ENCODE peak calls at places on chromosomes 12 and 14, in nine cellular contexts. E, C, S, V, M, A, X, R and F are unnamed samples. For H3K36me3, the result is how much of the 10 kb centered on the place peaks cover.

GRCh38 chr12:88036368-88036965 is 7.3 kb upstream of the C12orf50 start:
- DNase-seq in M (no peak), R (peak), V (peak), A (no peak), S (no peak), C (peak), E (no peak), X (no peak), F (no peak)

GRCh38 chr12:107590369-107591094 is 95.1 kb upstream of the PWP1 start:
- DNase-seq in C (no peak), E (no peak), A (no peak), R (no peak), S (no peak), V (no peak), X (no peak), M (no peak), F (no peak)

GRCh38 chr14:95302667-95303066 is 17.0 kb downstream of the CLMN start:
- DNase-seq in R (no peak), E (no peak), M (no peak), S (no peak), A (no peak), X (no peak), C (no peak), V (no peak), F (no peak)

GRCh38 chr14:84959796-84960515 is 570.0 kb upstream of the FLRT2 start:
- DNase-seq in M (no peak), A (no peak), R (no peak), S (no peak), V (no peak), E (no peak), C (no peak), X (no peak), F (no peak)

GRCh38 chr14:90513151-90514014 is 116.6 kb downstream of the CALM1 start:
- DNase-seq in E (peak), S (peak), C (no peak), A (peak), X (no peak), M (no peak), R (peak), V (peak), F (peak)

GRCh38 chr12:76455582-76456345 is 103.8 kb downstream of the OSBPL8 start:
- DNase-seq in A (no peak), V (peak), C (peak), S (no peak), R (peak), X (peak), M (peak), E (no peak), F (no peak)

GRCh38 chr12:6285532-6286306 is 24.8 kb upstream of the PLEKHG6 start:
- DNase-seq in R (peak), A (no peak), V (no peak), S (no peak), C (no peak), E (no peak), M (no peak), X (no peak), F (no peak)

GRCh38 chr12:40730281-40730680 is 38.0 kb downstream of the CNTN1 start:
- DNase-seq in S (no peak), V (no peak), M (no peak), A (no peak), C (no peak), X (no peak), R (no peak), E (no peak), F (no peak)

GRCh38 chr14:76834296-76834695 is 8.1 kb downstream of the LRRC74A start:
- DNase-seq in S (no peak), X (no peak), A (no peak), V (peak), R (no peak), M (no peak), C (no peak), E (no peak), F (no peak)
- H3K27ac ChIP-seq in S (no peak), X (no peak), A (no peak), V (no peak), R (no peak), M (no peak), C (no peak), E (no peak), F (no peak)

DNA sequence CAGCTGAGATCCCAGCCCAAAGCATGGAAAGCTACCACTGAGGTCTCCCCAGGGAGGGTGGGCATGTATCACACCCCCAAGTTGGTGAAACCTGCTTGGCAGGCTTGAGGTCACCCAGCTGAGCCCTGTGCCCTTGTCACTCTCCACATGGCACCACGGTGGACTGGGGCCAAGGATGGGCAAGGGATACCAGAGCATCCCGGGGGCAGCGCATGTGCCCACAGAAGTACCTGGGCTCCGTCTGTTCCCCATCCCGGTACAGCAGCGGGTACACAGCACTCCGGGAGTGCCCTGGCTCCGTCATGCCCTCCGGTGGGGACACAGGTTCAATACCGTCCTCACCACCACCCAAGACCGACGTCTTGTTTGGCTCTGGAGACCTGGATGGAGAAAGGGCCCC is 38.0 kb downstream of the RFLNA start:
- DNase-seq in X (no peak), R (no peak), A (no peak), E (no peak), C (no peak), M (no peak), S (no peak), V (no peak), F (no peak)
- H3K36me3 ChIP-seq in X (under half), R (under half), A (half or more), E (under half), C (half or more), M (under half), S (half or more), V (half or more), F (under half)

GRCh38 chr14:80805136-80805535 is 136.4 kb downstream of the CEP128 start:
- DNase-seq in M (no peak), A (no peak), C (peak), V (no peak), E (no peak), X (no peak), R (peak), S (no peak), F (no peak)
- H3K4me3 ChIP-seq in M (no peak), A (no peak), C (no peak), V (no peak), E (no peak), X (no peak), R (no peak), S (no peak), F (no peak)

GRCh38 chr12:116046039-116046438 is 231.5 kb downstream of the MED13L start:
- DNase-seq in V (no peak), C (no peak), R (no peak), S (no peak), E (no peak), X (no peak), A (no peak), M (no peak), F (no peak)

GRCh38 chr12:116045158-116045557 is 232.3 kb downstream of the MED13L start:
- DNase-seq in M (no peak), V (no peak), E (no peak), A (no peak), S (no peak), R (no peak), X (no peak), C (no peak), F (no peak)

GRCh38 chr12:116043673-116044072 is 233.8 kb downstream of the MED13L start:
- DNase-seq in E (no peak), A (no peak), S (no peak), X (no peak), M (no peak), R (no peak), C (no peak), V (no peak), F (no peak)

GRCh38 chr12:116040412-116040811 is 237.1 kb downstream of the MED13L start:
- DNase-seq in V (no peak), X (no peak), S (no peak), M (no peak), R (peak), A (no peak), E (no peak), C (peak), F (no peak)

GRCh38 chr12:116044181-116044580 is 233.3 kb downstream of the MED13L start:
- DNase-seq in V (no peak), A (no peak), X (no peak), R (peak), M (no peak), E (no peak), C (peak), S (no peak), F (no peak)
- H3K27ac ChIP-seq in V (no peak), A (no peak), X (no peak), R (no peak), M (no peak), E (no peak), C (no peak), S (no peak), F (no peak)

GRCh38 chr12:111677186-111677585 is 8.6 kb downstream of the BRAP start:
- DNase-seq in S (no peak), M (no peak), V (no peak), X (no peak), C (no peak), A (no peak), E (no peak), R (no peak), F (no peak)
- H3K36me3 ChIP-seq in S (half or more), M (under half), V (under half), X (under half), C (under half), A (half or more), E (under half), R (under half), F (under half)

GRCh38 chr12:124921200-124922008 is 7.0 kb upstream of the UBC start:
- DNase-seq in M (no peak), C (peak), R (peak), S (peak), E (peak), V (peak), A (peak), X (peak), F (peak)

GRCh38 chr12:124917135-124917840 is 2.8 kb upstream of the UBC start:
- DNase-seq in S (peak), C (peak), V (peak), X (peak), E (peak), M (peak), R (peak), A (peak), F (peak)

GRCh38 chr12:124917841-124918621 is 3.6 kb upstream of the UBC start:
- DNase-seq in E (no peak), S (no peak), C (no peak), V (peak), A (peak), X (no peak), M (no peak), R (peak), F (peak)

GRCh38 chr12:124919646-124920352 is 5.3 kb upstream of the UBC start:
- DNase-seq in M (no peak), C (peak), V (peak), R (peak), S (no peak), A (no peak), X (peak), E (no peak), F (peak)

GRCh38 chr12:124920353-124920935 is 6.0 kb upstream of the UBC start:
- DNase-seq in S (no peak), C (no peak), E (no peak), R (no peak), V (no peak), A (no peak), X (no peak), M (no peak), F (peak)
- H3K4me3 ChIP-seq in S (no peak), C (no peak), E (no peak), R (no peak), V (peak), A (no peak), X (peak), M (peak), F (no peak)

DNA sequence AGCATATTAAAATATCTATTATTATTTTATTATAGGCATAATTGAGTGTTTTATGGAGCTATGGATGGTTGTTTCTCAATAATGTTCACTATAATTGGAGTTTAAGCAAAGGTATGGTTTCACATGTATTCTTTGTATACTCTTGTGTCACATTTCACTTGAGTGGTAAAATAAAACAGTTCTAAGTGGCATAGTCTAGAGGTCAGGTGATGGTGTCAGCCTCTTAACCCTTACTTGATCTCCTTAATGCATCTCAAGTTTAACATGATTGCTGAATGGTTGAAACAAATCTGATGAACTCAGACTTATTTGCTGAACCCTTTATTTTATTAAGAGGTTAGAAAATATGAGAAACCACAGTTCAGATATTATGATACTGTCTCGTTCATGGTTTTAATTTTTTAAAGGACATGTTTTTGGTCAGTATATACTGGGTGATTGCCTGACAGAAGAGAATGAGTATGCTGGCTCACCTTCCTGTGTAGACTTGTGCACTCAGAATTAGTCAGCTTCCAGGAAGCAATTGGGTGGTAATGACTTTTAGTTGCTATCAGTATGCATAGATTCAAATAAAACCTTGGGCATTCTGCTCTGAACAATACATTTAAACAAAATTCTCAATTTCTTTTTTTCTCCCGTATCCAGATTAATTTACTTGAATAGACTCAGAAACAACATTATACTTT is 464.6 kb downstream of the PCNX1 start:
- DNase-seq in S (no peak), R (peak), M (no peak), C (peak), A (no peak), X (no peak), V (no peak), E (no peak), F (no peak)
- H3K27ac ChIP-seq in S (peak), R (peak), M (no peak), C (peak), A (peak), X (no peak), V (no peak), E (no peak), F (no peak)

GRCh38 chr14:52778702-52779101 is 12.7 kb downstream of the GNPNAT1 start:
- DNase-seq in X (no peak), R (no peak), E (no peak), A (no peak), C (no peak), S (no peak), V (no peak), M (no peak), F (no peak)
- H3K36me3 ChIP-seq in X (under half), R (under half), E (under half), A (under half), C (under half), S (under half), V (under half), M (under half), F (under half)